ENCODE peak calls at places on chromosomes 3 and 15, in six cellular contexts. R, O, U, Q, P and Y are unnamed samples. For H3K27me3, the result is how much of the 10 kb centered on the place peaks cover.

GRCh38 chr3:156433910-156434309 is 121.0 kb downstream of the SSR3 start:
- DNase-seq in R (no peak), O (no peak), U (no peak), Q (no peak), P (no peak), Y (no peak)

GRCh38 chr3:52436500-52437106 is 8.3 kb downstream of the SEMA3G start:
- DNase-seq in R (no peak), O (no peak), U (peak), Q (no peak), P (no peak), Y (no peak)

GRCh38 chr3:123335007-123335670 is 113.8 kb downstream of the ADCY5 start:
- DNase-seq in R (no peak), O (no peak), U (no peak), Q (no peak), P (no peak), Y (no peak)

GRCh38 chr3:60617188-60617587 is 634.1 kb downstream of the FHIT start:
- DNase-seq in R (no peak), O (no peak), U (no peak), Q (no peak), P (no peak), Y (no peak)

GRCh38 chr15:87500240-87500639 is 756.3 kb downstream of the NTRK3 start:
- DNase-seq in R (peak), O (no peak), U (no peak), Q (no peak), P (no peak), Y (no peak)

GRCh38 chr3:42839616-42840015 is 30.4 kb downstream of the ACKR2 start:
- DNase-seq in R (peak), O (peak), U (peak), Q (peak), P (peak), Y (peak)

GRCh38 chr15:85622432-85622831 is 172.3 kb downstream of the KLHL25 start:
- DNase-seq in R (no peak), O (no peak), U (no peak), Q (no peak), P (no peak), Y (no peak)

GRCh38 chr15:76335851-76336253 is 721 bp upstream of the ISL2 start:
- DNase-seq in R (peak), O (peak), U (no peak), Q (no peak), P (no peak), Y (no peak)

GRCh38 chr3:130892759-130893239 is 1.1 kb upstream of the ATP2C1 start:
- DNase-seq in R (peak), O (peak), U (peak), Q (peak), P (peak), Y (peak)

GRCh38 chr3:187694801-187695200 is 7.6 kb downstream of the RTP2 start:
- DNase-seq in R (no peak), O (no peak), U (no peak), Q (no peak), P (no peak), Y (no peak)

GRCh38 chr3:5095879-5096278 is 26.2 kb upstream of the ARL8B start:
- DNase-seq in R (no peak), O (no peak), U (peak), Q (peak), P (no peak), Y (no peak)

GRCh38 chr15:66879968-66880367 is 177.9 kb downstream of the SMAD6 start:
- DNase-seq in R (no peak), O (no peak), U (no peak), Q (peak), P (no peak), Y (no peak)

GRCh38 chr3:59425942-59426341 is 376.1 kb upstream of the CFAP20DC start:
- DNase-seq in R (no peak), O (no peak), U (no peak), Q (no peak), P (no peak), Y (peak)

GRCh38 chr3:20340324-20340928 is 154.4 kb upstream of the SGO1 start:
- DNase-seq in R (peak), O (peak), U (peak), Q (peak), P (peak), Y (peak)

GRCh38 chr3:157594413-157594812 is 91.2 kb upstream of the VEPH1 start:
- DNase-seq in R (no peak), O (no peak), U (no peak), Q (no peak), P (no peak), Y (no peak)

GRCh38 chr3:50588759-50589433 is 19.6 kb downstream of the HEMK1 start:
- DNase-seq in R (no peak), O (no peak), U (no peak), Q (no peak), P (no peak), Y (no peak)

GRCh38 chr3:18099611-18100010 is 325.5 kb downstream of the SATB1 start:
- DNase-seq in R (no peak), O (peak), U (no peak), Q (no peak), P (no peak), Y (no peak)

GRCh38 chr3:35944915-35945710 is 305.8 kb downstream of the ARPP21 start:
- DNase-seq in R (no peak), O (peak), U (peak), Q (no peak), P (no peak), Y (no peak)

GRCh38 chr15:42226648-42227047 is 18.5 kb upstream of the VPS39 start:
- DNase-seq in R (no peak), O (no peak), U (no peak), Q (no peak), P (no peak), Y (no peak)

GRCh38 chr3:50128001-50128400 is 27.1 kb upstream of the SEMA3F start:
- DNase-seq in R (no peak), O (no peak), U (no peak), Q (no peak), P (no peak), Y (no peak)

GRCh38 chr3:184261270-184262165 is at the start of gene CAMK2N2:
- DNase-seq in R (peak), O (peak), U (peak), Q (peak), P (no peak), Y (peak)

GRCh38 chr3:140152851-140153640 is 218.1 kb downstream of the CLSTN2 start:
- DNase-seq in R (no peak), O (no peak), U (no peak), Q (peak), P (no peak), Y (no peak)

GRCh38 chr3:151871639-151872468 is 1.6 kb upstream of the SUCNR1 start:
- DNase-seq in R (no peak), O (no peak), U (no peak), Q (no peak), P (no peak), Y (no peak)

GRCh38 chr3:57992430-57993213 is 15.6 kb upstream of the FLNB start:
- DNase-seq in R (no peak), O (no peak), U (peak), Q (no peak), P (no peak), Y (no peak)

GRCh38 chr15:90650117-90650955 is 66.8 kb upstream of the BLM start:
- DNase-seq in R (no peak), O (peak), U (no peak), Q (no peak), P (no peak), Y (no peak)

GRCh38 chr3:153162513-153163348 is 705 bp downstream of the RAP2B start:
- DNase-seq in R (peak), O (peak), U (peak), Q (peak), P (no peak), Y (peak)

GRCh38 chr3:25033407-25034029 is 394.5 kb upstream of the RARB start:
- DNase-seq in R (peak), O (peak), U (peak), Q (peak), P (peak), Y (no peak)

GRCh38 chr3:194203482-194204035 is 67.6 kb downstream of the HES1 start:
- DNase-seq in R (no peak), O (no peak), U (no peak), Q (no peak), P (no peak), Y (no peak)

GRCh38 chr15:49082960-49083359 is 36.7 kb upstream of the SECISBP2L start:
- DNase-seq in R (no peak), O (no peak), U (no peak), Q (no peak), P (no peak), Y (no peak)

GRCh38 chr3:116618138-116618537 is 91.4 kb upstream of the TUSC7 start:
- DNase-seq in R (no peak), O (no peak), U (no peak), Q (no peak), P (no peak), Y (no peak)

DNA sequence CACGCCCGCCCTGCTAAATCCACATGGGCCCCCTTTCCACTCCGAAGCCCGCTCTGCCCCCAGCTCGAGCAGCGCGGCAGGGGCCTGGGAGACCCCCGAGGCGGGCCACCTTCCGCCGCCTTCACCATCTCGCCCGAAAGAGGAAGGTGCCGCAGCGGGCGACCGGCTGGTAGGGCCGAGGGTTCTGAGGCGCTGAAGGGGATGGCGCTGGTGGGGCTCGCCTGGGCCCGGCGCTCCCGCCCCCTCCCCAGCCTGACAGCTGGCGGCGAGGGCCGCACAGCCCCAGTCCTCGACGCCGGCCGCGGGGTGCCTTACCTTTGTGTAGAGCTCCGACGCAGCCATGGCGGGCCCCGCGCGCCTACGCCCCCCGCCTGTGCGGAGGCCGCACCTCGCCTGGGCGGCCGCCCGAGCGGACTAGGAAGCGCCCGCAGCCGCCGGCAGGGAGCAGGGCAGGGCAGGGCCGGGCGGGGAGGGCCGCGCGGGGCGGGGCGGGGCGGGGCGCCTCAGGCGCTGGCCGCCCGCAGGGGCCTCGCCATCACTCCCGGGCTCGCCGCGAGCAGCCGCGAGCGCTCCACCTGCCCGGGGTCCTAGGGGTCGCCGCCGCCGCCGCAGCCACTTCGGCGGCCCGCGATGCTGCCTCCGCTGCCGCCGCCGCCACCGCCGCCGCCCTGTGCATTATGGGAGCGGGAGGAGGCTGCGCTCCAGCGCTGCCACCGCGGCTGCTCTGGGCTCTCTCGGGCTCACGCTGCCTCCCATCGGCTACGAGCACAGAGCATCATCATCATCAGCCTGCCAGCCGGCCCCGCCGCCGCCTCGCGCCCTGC is at the start of gene MYO5A:
- DNase-seq in R (peak), O (peak), U (peak), Q (peak), P (peak), Y (peak)
- H3K27me3 ChIP-seq in R (under half), O (under half), U (half or more), Q (under half), P (under half), Y (under half)

DNA sequence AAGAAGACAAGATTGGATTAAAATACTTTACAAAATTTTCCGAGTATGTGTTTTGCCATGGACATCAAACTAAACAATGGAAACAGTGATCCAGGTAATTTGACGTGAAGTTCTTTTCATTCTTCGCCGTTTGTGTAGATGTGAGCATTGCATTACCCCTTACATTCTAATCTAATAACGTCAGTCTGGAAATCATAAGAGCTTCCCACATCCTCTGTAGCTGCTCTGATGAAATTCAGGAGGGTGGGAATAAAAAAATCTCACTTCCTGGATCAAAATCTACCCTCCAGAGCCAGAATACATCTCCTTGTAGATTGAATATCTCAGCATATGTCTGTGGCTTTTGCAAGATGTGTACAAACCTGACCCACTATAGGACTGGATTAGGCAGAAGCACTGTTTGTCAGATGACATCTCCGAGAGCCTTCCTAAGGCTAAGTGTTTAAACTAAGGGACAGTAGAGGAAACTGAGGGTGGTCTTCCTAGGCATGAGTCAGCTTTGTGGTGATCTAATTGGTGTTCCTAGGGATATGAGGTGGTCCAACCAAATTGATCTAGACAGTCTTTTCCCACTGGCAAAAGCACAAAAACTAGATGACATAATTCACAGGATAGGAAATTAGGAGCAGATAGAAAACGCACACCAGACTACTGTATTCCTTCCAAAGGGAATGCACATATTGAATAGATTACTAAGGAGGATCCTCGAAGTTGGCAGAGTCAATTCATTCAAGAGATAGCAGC is 216.2 kb upstream of the LRTM1 start:
- DNase-seq in R (no peak), O (no peak), U (no peak), Q (no peak), P (no peak), Y (no peak)
- H3K27me3 ChIP-seq in R (under half), O (under half), U (under half), Q (under half), P (under half), Y (under half)

GRCh38 chr15:69777356-69777755 is 320.4 kb downstream of the TLE3 start:
- DNase-seq in R (no peak), O (no peak), U (no peak), Q (no peak), P (no peak), Y (no peak)
- H3K27me3 ChIP-seq in R (under half), O (under half), U (under half), Q (under half), P (under half), Y (under half)

GRCh38 chr3:179464296-179465092 is 13.2 kb upstream of the GNB4 start:
- DNase-seq in R (no peak), O (no peak), U (no peak), Q (no peak), P (no peak), Y (no peak)
- H3K27me3 ChIP-seq in R (under half), O (under half), U (under half), Q (under half), P (under half), Y (under half)

GRCh38 chr15:83898295-83898694 is 244.4 kb downstream of the ADAMTSL3 start:
- DNase-seq in R (no peak), O (no peak), U (no peak), Q (no peak), P (no peak), Y (no peak)
- H3K27me3 ChIP-seq in R (under half), O (under half), U (under half), Q (under half), P (under half), Y (under half)

DNA sequence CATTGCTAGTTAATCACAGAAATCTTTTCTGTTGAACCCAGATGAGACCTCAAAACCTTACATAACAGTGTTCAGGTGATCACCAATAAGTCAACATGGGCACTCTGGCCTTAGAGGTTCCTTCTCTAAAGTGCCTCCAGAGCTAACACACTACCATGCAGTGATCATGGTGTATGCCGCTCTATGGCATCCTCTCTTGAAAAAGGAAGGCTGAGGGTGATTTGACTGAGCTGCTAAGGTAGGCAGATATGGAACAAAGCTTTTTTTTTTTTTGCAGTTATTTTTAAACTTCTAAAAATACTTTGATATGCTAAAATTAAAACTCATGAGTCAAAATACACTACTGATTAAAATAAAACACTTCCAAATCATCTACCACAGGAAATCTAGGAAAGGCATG is 46.0 kb downstream of the IGF2BP2 start:
- DNase-seq in R (no peak), O (no peak), U (no peak), Q (no peak), P (no peak), Y (no peak)
- H3K27me3 ChIP-seq in R (under half), O (under half), U (under half), Q (under half), P (under half), Y (under half)